ENCODE peak calls at places on chromosomes 3 and 15, in five cellular contexts. A is body of pancreas, K is adrenal gland, M is endothelial cell of umbilical vein, W is HCT116. C is an unnamed sample.

GRCh38 chr3:173733029-173733652 is 335.6 kb downstream of the NLGN1 start:
- DNase-seq in W (peak; percentile 19), M (peak; percentile 72), K (peak; percentile 58), A (no peak), C (no peak)

GRCh38 chr15:94792166-94792565 is 560.8 kb downstream of the MCTP2 start:
- DNase-seq in K (no peak), A (no peak), M (peak; percentile 56), W (no peak), C (no peak)

GRCh38 chr3:158731938-158732855 is at the start of gene RARRES1:
- DNase-seq in K (peak; percentile 79), W (no peak), M (peak; percentile 50), A (peak; percentile 65), C (peak; percentile 76)

GRCh38 chr3:143973352-143974021 is 1.9 kb downstream of the DIPK2A start:
- DNase-seq in K (no peak), W (no peak), M (peak; percentile 52), A (no peak), C (no peak)

GRCh38 chr3:110016235-110016634 is 678.9 kb upstream of the DPPA4 start:
- DNase-seq in K (no peak), W (no peak), A (no peak), M (no peak), C (no peak)

GRCh38 chr3:195057716-195058115 is 213.2 kb downstream of the XXYLT1 start:
- DNase-seq in A (no peak), M (no peak), K (no peak), W (no peak), C (peak; percentile 7)

GRCh38 chr3:25150199-25150598 is 277.9 kb upstream of the RARB start:
- DNase-seq in W (no peak), K (no peak), A (no peak), M (no peak), C (no peak)

GRCh38 chr3:41915353-41915752 is 46.5 kb downstream of the ULK4 start:
- DNase-seq in M (no peak), K (no peak), A (no peak), W (no peak), C (no peak)

GRCh38 chr3:50545781-50546180 is 21.8 kb downstream of the C3orf18 start:
- DNase-seq in M (no peak), W (no peak), A (no peak), K (no peak), C (no peak)

GRCh38 chr15:68405426-68406250 is 26.3 kb downstream of the ITGA11 start:
- DNase-seq in M (no peak), A (no peak), W (no peak), K (peak; percentile 21), C (peak; percentile 19)

GRCh38 chr15:29053006-29053405 is 167.2 kb downstream of the APBA2 start:
- DNase-seq in M (no peak), W (no peak), A (no peak), K (no peak), C (no peak)

GRCh38 chr3:142913432-142913831 is 24.5 kb upstream of the PCOLCE2 start:
- DNase-seq in W (no peak), M (no peak), K (no peak), A (no peak), C (no peak)

GRCh38 chr15:56812255-56812654 is 78.9 kb upstream of the ZNF280D start:
- DNase-seq in M (no peak), K (no peak), W (no peak), A (no peak), C (no peak)

GRCh38 chr15:64845183-64845611 is 3.5 kb downstream of the PLEKHO2 start:
- DNase-seq in W (no peak), K (no peak), A (no peak), M (peak; percentile 53), C (no peak)

GRCh38 chr3:15899438-15899837 is 101.7 kb upstream of the ANKRD28 start:
- DNase-seq in W (peak; percentile 40), M (peak; percentile 7), A (no peak), K (no peak), C (no peak)

GRCh38 chr3:60017631-60018030 is 967.8 kb upstream of the CFAP20DC start:
- DNase-seq in K (no peak), M (no peak), W (no peak), A (no peak), C (no peak)

GRCh38 chr3:53084310-53085001 is 38.6 kb upstream of the SFMBT1 start:
- DNase-seq in A (peak; percentile 49), W (no peak), M (no peak), K (peak; percentile 43), C (no peak)

GRCh38 chr15:85142324-85142723 is 160.7 kb downstream of the PDE8A start:
- DNase-seq in W (peak; percentile 53), M (peak; percentile 91), K (no peak), A (no peak), C (no peak)

GRCh38 chr3:36906504-36907149 is 38.2 kb downstream of the TRANK1 start:
- DNase-seq in K (no peak), W (no peak), M (peak; percentile 60), A (no peak), C (no peak)

GRCh38 chr3:129501630-129502029 is 26.8 kb upstream of the RHO start:
- DNase-seq in M (no peak), W (no peak), K (no peak), A (no peak), C (no peak)

GRCh38 chr15:40984963-40985362 is 31.7 kb downstream of the CHAC1 start:
- DNase-seq in K (peak; percentile 75), W (no peak), M (no peak), A (no peak), C (no peak)

GRCh38 chr3:20185364-20185732 is 658 bp downstream of the SGO1 start:
- DNase-seq in K (no peak), A (no peak), W (no peak), M (peak; percentile 43), C (no peak)

GRCh38 chr3:157405457-157405856 is 31.2 kb upstream of the PTX3 start:
- DNase-seq in M (no peak), W (no peak), K (no peak), A (no peak), C (no peak)

GRCh38 chr15:74211656-74212055 is 9.1 kb upstream of the STRA6 start:
- DNase-seq in W (no peak), M (no peak), A (no peak), K (no peak), C (no peak)

GRCh38 chr15:41350057-41350717 is 17.5 kb downstream of the NUSAP1 start:
- DNase-seq in A (no peak), W (no peak), M (no peak), K (peak; percentile 68), C (no peak)

GRCh38 chr3:177367783-177368182 is 170.5 kb upstream of the TBL1XR1 start:
- DNase-seq in A (no peak), W (no peak), M (no peak), K (no peak), C (no peak)

GRCh38 chr3:10374311-10374710 is 53.4 kb upstream of the SEC13 start:
- DNase-seq in K (no peak), W (no peak), A (no peak), M (no peak), C (no peak)

GRCh38 chr3:186807231-186807630 is 949 bp upstream of the RFC4 start:
- DNase-seq in M (no peak), W (no peak), K (no peak), A (no peak), C (no peak)

GRCh38 chr3:99980606-99981005 is 133.7 kb downstream of the FILIP1L start:
- DNase-seq in W (no peak), A (no peak), K (no peak), M (no peak), C (no peak)

GRCh38 chr15:88023956-88024355 is 232.6 kb downstream of the NTRK3 start:
- DNase-seq in K (no peak), W (no peak), M (no peak), A (no peak), C (no peak)

GRCh38 chr15:90550919-90551318 is 21.2 kb downstream of the CRTC3 start:
- DNase-seq in W (no peak), M (no peak), A (no peak), K (no peak), C (no peak)

GRCh38 chr3:126208618-126209256 is 28.4 kb upstream of the ALDH1L1 start:
- DNase-seq in W (peak; percentile 76), K (peak; percentile 93), A (peak; percentile 96), M (peak; percentile 27), C (peak; percentile 88)

GRCh38 chr15:77822631-77823230 is 190.0 kb upstream of the LINGO1 start:
- DNase-seq in A (no peak), K (no peak), W (no peak), M (no peak), C (no peak)

GRCh38 chr3:99669879-99670555 is 31.6 kb downstream of the COL8A1 start:
- DNase-seq in M (peak; percentile 55), W (no peak), A (no peak), K (no peak), C (no peak)

GRCh38 chr3:168093229-168093628 is 2.5 kb downstream of the GOLIM4 start:
- DNase-seq in A (no peak), K (no peak), W (no peak), M (no peak), C (no peak)

GRCh38 chr3:8574670-8575322 is 69.8 kb downstream of the SSUH2 start:
- DNase-seq in A (no peak), M (no peak), W (no peak), K (peak; percentile 49), C (no peak)

GRCh38 chr3:52498134-52499054 is 3.3 kb downstream of the STAB1 start:
- DNase-seq in M (no peak), K (no peak), A (no peak), W (no peak), C (peak; percentile 50)

DNA sequence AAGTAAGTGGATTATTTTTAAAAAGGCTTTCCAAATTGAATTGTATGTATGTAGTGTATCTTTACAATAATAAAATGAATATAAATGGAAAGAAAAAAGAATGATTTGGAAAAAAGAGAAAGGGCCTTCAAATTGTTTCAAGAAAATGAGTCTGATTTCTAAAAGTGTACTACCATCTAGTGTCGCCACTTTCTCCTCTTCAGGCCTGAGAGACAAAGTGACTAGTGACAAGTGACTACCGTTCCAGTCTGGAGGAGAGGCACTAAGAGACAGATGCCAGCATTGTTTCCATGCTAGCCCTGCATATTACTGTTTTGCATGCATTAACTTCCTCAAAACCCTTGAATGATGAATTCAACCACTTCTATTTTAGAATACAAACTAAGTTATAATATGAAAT is 39.3 kb downstream of the P3H2 start:
- DNase-seq in K (no peak), W (no peak), A (no peak), M (no peak), C (no peak)
- TF ChIP-seq CTCF in K (no peak), W (no peak), A (no peak), M (no peak), C (no peak)

GRCh38 chr15:66767370-66767769 is 65.3 kb downstream of the SMAD6 start:
- DNase-seq in W (no peak), A (no peak), K (no peak), M (no peak), C (no peak)
- H3K27ac ChIP-seq in W (no peak overlapping the region), A (peak overlapping the region; percentile 80), K (no peak overlapping the region), M (peak overlapping the region; percentile 84), C (no peak overlapping the region)

DNA sequence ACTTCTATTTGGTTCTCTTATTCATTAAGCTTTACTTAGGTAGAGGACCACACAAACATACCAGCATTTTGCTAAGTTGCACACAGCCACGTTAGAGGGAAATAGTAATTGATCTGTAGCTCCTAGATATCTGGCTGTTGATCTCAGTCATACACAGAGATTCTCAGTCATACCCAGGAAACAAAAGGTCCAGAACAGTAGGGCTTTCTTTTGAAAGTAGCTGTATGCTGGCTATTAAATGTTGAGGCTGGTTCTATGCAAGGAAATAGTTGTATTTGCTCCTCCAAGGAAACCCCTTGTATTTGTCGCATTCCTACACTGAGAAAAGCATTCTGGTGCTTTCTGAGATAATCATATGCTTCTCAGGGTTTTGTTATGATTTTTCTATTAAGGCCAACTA is 523.8 kb downstream of the SOX2 start:
- DNase-seq in W (no peak), M (no peak), K (no peak), A (no peak), C (no peak)
- TF ChIP-seq POLR2A in W (no peak), M (no peak), K (no peak), A (no peak), C (no peak)

GRCh38 chr15:63826513-63826912 is 7.2 kb downstream of the HERC1 start:
- DNase-seq in M (peak; percentile 47), K (no peak), A (no peak), W (no peak), C (no peak)
- TF ChIP-seq CTCF in M (peak; percentile 10), K (no peak), A (no peak), W (no peak), C (peak; percentile 24)

C was measured in right lobe of liver.